ENCODE peak calls at places on chromosomes 6 and 20, in eight cellular contexts. One of them, this sample, is unnamed.

GRCh38 chr6:110448846-110449544 is 27.4 kb downstream of the SLC22A16 start:
- DNase-seq in esophagus muscularis mucosa: no peak
- DNase-seq in mammary epithelial cell: no peak
- DNase-seq in AG04450: no peak
- DNase-seq in CD8-positive, alpha-beta T cell: no peak
- DNase-seq in brain microvascular endothelial cell: no peak
- DNase-seq in cardiac fibroblast: no peak
- DNase-seq in upper lobe of right lung: no peak
- DNase-seq in this sample: no peak

GRCh38 chr6:2518029-2518428 is 232.7 kb downstream of the MYLK4 start:
- DNase-seq in esophagus muscularis mucosa: no peak
- DNase-seq in mammary epithelial cell: no peak
- DNase-seq in AG04450: no peak
- DNase-seq in CD8-positive, alpha-beta T cell: no peak
- DNase-seq in brain microvascular endothelial cell: no peak
- DNase-seq in cardiac fibroblast: no peak
- DNase-seq in upper lobe of right lung: no peak
- DNase-seq in this sample: no peak

GRCh38 chr6:147177286-147177685 is 26.9 kb upstream of the STXBP5 start:
- DNase-seq in esophagus muscularis mucosa: no peak
- DNase-seq in mammary epithelial cell: no peak
- DNase-seq in AG04450: no peak
- DNase-seq in CD8-positive, alpha-beta T cell: no peak
- DNase-seq in brain microvascular endothelial cell: no peak
- DNase-seq in cardiac fibroblast: no peak
- DNase-seq in upper lobe of right lung: no peak
- DNase-seq in this sample: no peak

GRCh38 chr6:54107470-54107869 is 3.8 kb upstream of the MLIP start:
- DNase-seq in esophagus muscularis mucosa: no peak
- DNase-seq in mammary epithelial cell: no peak
- DNase-seq in AG04450: no peak
- DNase-seq in CD8-positive, alpha-beta T cell: no peak
- DNase-seq in brain microvascular endothelial cell: no peak
- DNase-seq in cardiac fibroblast: no peak
- DNase-seq in upper lobe of right lung: no peak
- DNase-seq in this sample: no peak

GRCh38 chr6:11253594-11253993 is 21.1 kb upstream of the NEDD9 start:
- DNase-seq in esophagus muscularis mucosa: no peak
- DNase-seq in mammary epithelial cell: no peak
- DNase-seq in AG04450: no peak
- DNase-seq in CD8-positive, alpha-beta T cell: no peak
- DNase-seq in brain microvascular endothelial cell: peak
- DNase-seq in cardiac fibroblast: no peak
- DNase-seq in upper lobe of right lung: no peak
- DNase-seq in this sample: no peak

GRCh38 chr6:132712366-132712765 is 1.5 kb downstream of the VNN1 start:
- DNase-seq in esophagus muscularis mucosa: no peak
- DNase-seq in mammary epithelial cell: peak
- DNase-seq in AG04450: no peak
- DNase-seq in CD8-positive, alpha-beta T cell: no peak
- DNase-seq in brain microvascular endothelial cell: peak
- DNase-seq in cardiac fibroblast: peak
- DNase-seq in upper lobe of right lung: no peak
- DNase-seq in this sample: no peak

GRCh38 chr6:96505363-96505762 is 16.2 kb upstream of the UFL1 start:
- DNase-seq in esophagus muscularis mucosa: no peak
- DNase-seq in mammary epithelial cell: no peak
- DNase-seq in AG04450: no peak
- DNase-seq in CD8-positive, alpha-beta T cell: no peak
- DNase-seq in brain microvascular endothelial cell: no peak
- DNase-seq in cardiac fibroblast: no peak
- DNase-seq in upper lobe of right lung: no peak
- DNase-seq in this sample: no peak

GRCh38 chr6:166927942-166928643 is 28.3 kb downstream of the RNASET2 start:
- DNase-seq in esophagus muscularis mucosa: no peak
- DNase-seq in mammary epithelial cell: no peak
- DNase-seq in AG04450: no peak
- DNase-seq in CD8-positive, alpha-beta T cell: no peak
- DNase-seq in brain microvascular endothelial cell: no peak
- DNase-seq in cardiac fibroblast: no peak
- DNase-seq in upper lobe of right lung: no peak
- DNase-seq in this sample: peak

GRCh38 chr20:5654557-5654956 is 95.6 kb upstream of the SHLD1 start:
- DNase-seq in esophagus muscularis mucosa: no peak
- DNase-seq in mammary epithelial cell: peak
- DNase-seq in AG04450: peak
- DNase-seq in CD8-positive, alpha-beta T cell: no peak
- DNase-seq in brain microvascular endothelial cell: peak
- DNase-seq in cardiac fibroblast: peak
- DNase-seq in upper lobe of right lung: no peak
- DNase-seq in this sample: no peak

GRCh38 chr6:147211831-147212230 is 7.6 kb downstream of the STXBP5 start:
- DNase-seq in esophagus muscularis mucosa: no peak
- DNase-seq in mammary epithelial cell: no peak
- DNase-seq in AG04450: no peak
- DNase-seq in CD8-positive, alpha-beta T cell: no peak
- DNase-seq in brain microvascular endothelial cell: no peak
- DNase-seq in cardiac fibroblast: no peak
- DNase-seq in upper lobe of right lung: no peak
- DNase-seq in this sample: no peak

GRCh38 chr6:169851641-169852503 is 100.5 kb downstream of the ERMARD start:
- DNase-seq in esophagus muscularis mucosa: peak
- DNase-seq in mammary epithelial cell: peak
- DNase-seq in AG04450: no peak
- DNase-seq in CD8-positive, alpha-beta T cell: peak
- DNase-seq in brain microvascular endothelial cell: peak
- DNase-seq in cardiac fibroblast: peak
- DNase-seq in upper lobe of right lung: peak
- DNase-seq in this sample: peak

GRCh38 chr6:170011233-170012142 is 260.1 kb downstream of the ERMARD start:
- DNase-seq in esophagus muscularis mucosa: no peak
- DNase-seq in mammary epithelial cell: no peak
- DNase-seq in AG04450: no peak
- DNase-seq in CD8-positive, alpha-beta T cell: no peak
- DNase-seq in brain microvascular endothelial cell: no peak
- DNase-seq in cardiac fibroblast: no peak
- DNase-seq in upper lobe of right lung: peak
- DNase-seq in this sample: no peak

GRCh38 chr6:14406616-14407343 is 289.2 kb downstream of the CD83 start:
- DNase-seq in esophagus muscularis mucosa: no peak
- DNase-seq in mammary epithelial cell: no peak
- DNase-seq in AG04450: no peak
- DNase-seq in CD8-positive, alpha-beta T cell: no peak
- DNase-seq in brain microvascular endothelial cell: no peak
- DNase-seq in cardiac fibroblast: no peak
- DNase-seq in upper lobe of right lung: no peak
- DNase-seq in this sample: no peak

GRCh38 chr6:168417660-168418059 is 23.3 kb upstream of the SMOC2 start:
- DNase-seq in esophagus muscularis mucosa: no peak
- DNase-seq in mammary epithelial cell: no peak
- DNase-seq in AG04450: no peak
- DNase-seq in CD8-positive, alpha-beta T cell: no peak
- DNase-seq in brain microvascular endothelial cell: no peak
- DNase-seq in cardiac fibroblast: no peak
- DNase-seq in upper lobe of right lung: no peak
- DNase-seq in this sample: peak

GRCh38 chr20:32301719-32302506 is 24.5 kb downstream of the KIF3B start:
- DNase-seq in esophagus muscularis mucosa: no peak
- DNase-seq in mammary epithelial cell: no peak
- DNase-seq in AG04450: no peak
- DNase-seq in CD8-positive, alpha-beta T cell: no peak
- DNase-seq in brain microvascular endothelial cell: no peak
- DNase-seq in cardiac fibroblast: no peak
- DNase-seq in upper lobe of right lung: no peak
- DNase-seq in this sample: no peak

GRCh38 chr6:37514377-37514776 is 14.7 kb upstream of the CCDC167 start:
- DNase-seq in esophagus muscularis mucosa: no peak
- DNase-seq in mammary epithelial cell: peak
- DNase-seq in AG04450: no peak
- DNase-seq in CD8-positive, alpha-beta T cell: peak
- DNase-seq in brain microvascular endothelial cell: peak
- DNase-seq in cardiac fibroblast: no peak
- DNase-seq in upper lobe of right lung: no peak
- DNase-seq in this sample: no peak

GRCh38 chr6:110356778-110357177 is 1.4 kb downstream of the METTL24 start:
- DNase-seq in esophagus muscularis mucosa: no peak
- DNase-seq in mammary epithelial cell: no peak
- DNase-seq in AG04450: no peak
- DNase-seq in CD8-positive, alpha-beta T cell: no peak
- DNase-seq in brain microvascular endothelial cell: no peak
- DNase-seq in cardiac fibroblast: no peak
- DNase-seq in upper lobe of right lung: no peak
- DNase-seq in this sample: no peak

GRCh38 chr6:128635219-128635618 is 114.8 kb upstream of the PTPRK start:
- DNase-seq in esophagus muscularis mucosa: no peak
- DNase-seq in mammary epithelial cell: no peak
- DNase-seq in AG04450: no peak
- DNase-seq in CD8-positive, alpha-beta T cell: no peak
- DNase-seq in brain microvascular endothelial cell: no peak
- DNase-seq in cardiac fibroblast: no peak
- DNase-seq in upper lobe of right lung: no peak
- DNase-seq in this sample: no peak

GRCh38 chr20:5001174-5002076 is at the start of gene SLC23A2:
- DNase-seq in esophagus muscularis mucosa: no peak
- DNase-seq in mammary epithelial cell: no peak
- DNase-seq in AG04450: no peak
- DNase-seq in CD8-positive, alpha-beta T cell: peak
- DNase-seq in brain microvascular endothelial cell: no peak
- DNase-seq in cardiac fibroblast: peak
- DNase-seq in upper lobe of right lung: peak
- DNase-seq in this sample: no peak

GRCh38 chr6:32622545-32623401 is 14.4 kb upstream of the HLA-DQA1 start:
- DNase-seq in esophagus muscularis mucosa: no peak
- DNase-seq in mammary epithelial cell: peak
- DNase-seq in AG04450: no peak
- DNase-seq in CD8-positive, alpha-beta T cell: peak
- DNase-seq in brain microvascular endothelial cell: no peak
- DNase-seq in cardiac fibroblast: no peak
- DNase-seq in upper lobe of right lung: no peak
- DNase-seq in this sample: no peak
- TF ChIP-seq CTCF in esophagus muscularis mucosa: peak
- TF ChIP-seq CTCF in mammary epithelial cell: peak
- TF ChIP-seq CTCF in AG04450: no peak
- TF ChIP-seq CTCF in CD8-positive, alpha-beta T cell: peak
- TF ChIP-seq CTCF in brain microvascular endothelial cell: peak
- TF ChIP-seq CTCF in cardiac fibroblast: no peak
- TF ChIP-seq CTCF in upper lobe of right lung: peak
- TF ChIP-seq CTCF in this sample: peak

GRCh38 chr20:22722840-22723239 is 138.5 kb upstream of the FOXA2 start:
- DNase-seq in esophagus muscularis mucosa: no peak
- DNase-seq in mammary epithelial cell: no peak
- DNase-seq in AG04450: no peak
- DNase-seq in CD8-positive, alpha-beta T cell: no peak
- DNase-seq in brain microvascular endothelial cell: no peak
- DNase-seq in cardiac fibroblast: no peak
- DNase-seq in upper lobe of right lung: no peak
- DNase-seq in this sample: no peak

GRCh38 chr20:22728146-22728745 is 143.9 kb upstream of the FOXA2 start:
- DNase-seq in esophagus muscularis mucosa: no peak
- DNase-seq in mammary epithelial cell: peak
- DNase-seq in AG04450: no peak
- DNase-seq in CD8-positive, alpha-beta T cell: no peak
- DNase-seq in brain microvascular endothelial cell: no peak
- DNase-seq in cardiac fibroblast: no peak
- DNase-seq in upper lobe of right lung: no peak
- DNase-seq in this sample: no peak

GRCh38 chr20:22720206-22720605 is 135.8 kb upstream of the FOXA2 start:
- DNase-seq in esophagus muscularis mucosa: no peak
- DNase-seq in mammary epithelial cell: no peak
- DNase-seq in AG04450: no peak
- DNase-seq in CD8-positive, alpha-beta T cell: no peak
- DNase-seq in brain microvascular endothelial cell: no peak
- DNase-seq in cardiac fibroblast: no peak
- DNase-seq in upper lobe of right lung: no peak
- DNase-seq in this sample: no peak

GRCh38 chr20:22719250-22719649 is 134.9 kb upstream of the FOXA2 start:
- DNase-seq in esophagus muscularis mucosa: no peak
- DNase-seq in mammary epithelial cell: no peak
- DNase-seq in AG04450: no peak
- DNase-seq in CD8-positive, alpha-beta T cell: no peak
- DNase-seq in brain microvascular endothelial cell: no peak
- DNase-seq in cardiac fibroblast: no peak
- DNase-seq in upper lobe of right lung: no peak
- DNase-seq in this sample: no peak

DNA sequence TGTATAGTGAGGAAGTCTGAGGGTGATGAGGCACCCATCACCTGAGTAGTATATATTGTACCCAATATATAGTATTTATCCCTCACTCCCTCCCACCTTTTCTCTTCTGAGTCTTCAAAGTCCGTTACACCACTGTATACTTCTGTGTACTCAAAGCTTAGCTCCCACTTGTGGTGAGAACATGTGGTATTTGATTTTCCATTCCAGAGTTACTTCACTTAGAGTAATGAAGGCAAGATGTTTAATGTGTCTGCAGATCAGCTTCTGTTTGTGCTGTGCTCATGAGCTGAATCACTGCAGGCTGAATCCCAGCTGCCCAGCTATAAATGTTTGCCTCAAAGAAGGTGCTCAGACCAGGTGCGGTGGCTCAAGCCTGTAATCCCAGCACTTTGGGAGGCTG is 139.3 kb upstream of the FOXA2 start:
- DNase-seq in esophagus muscularis mucosa: no peak
- DNase-seq in mammary epithelial cell: no peak
- DNase-seq in AG04450: no peak
- DNase-seq in CD8-positive, alpha-beta T cell: no peak
- DNase-seq in brain microvascular endothelial cell: no peak
- DNase-seq in cardiac fibroblast: peak
- DNase-seq in upper lobe of right lung: no peak
- DNase-seq in this sample: no peak
- TF ChIP-seq CTCF in esophagus muscularis mucosa: no peak
- TF ChIP-seq CTCF in mammary epithelial cell: peak
- TF ChIP-seq CTCF in AG04450: no peak
- TF ChIP-seq CTCF in CD8-positive, alpha-beta T cell: no peak
- TF ChIP-seq CTCF in brain microvascular endothelial cell: no peak
- TF ChIP-seq CTCF in cardiac fibroblast: no peak
- TF ChIP-seq CTCF in upper lobe of right lung: no peak
- TF ChIP-seq CTCF in this sample: no peak

GRCh38 chr6:15504040-15504491 is 158.8 kb downstream of the DTNBP1 start:
- DNase-seq in esophagus muscularis mucosa: no peak
- DNase-seq in mammary epithelial cell: no peak
- DNase-seq in AG04450: no peak
- DNase-seq in CD8-positive, alpha-beta T cell: no peak
- DNase-seq in brain microvascular endothelial cell: peak
- DNase-seq in cardiac fibroblast: peak
- DNase-seq in upper lobe of right lung: peak
- DNase-seq in this sample: peak
- TF ChIP-seq CTCF in esophagus muscularis mucosa: peak
- TF ChIP-seq CTCF in mammary epithelial cell: no peak
- TF ChIP-seq CTCF in AG04450: no peak
- TF ChIP-seq CTCF in CD8-positive, alpha-beta T cell: no peak
- TF ChIP-seq CTCF in brain microvascular endothelial cell: peak
- TF ChIP-seq CTCF in cardiac fibroblast: peak
- TF ChIP-seq CTCF in upper lobe of right lung: no peak
- TF ChIP-seq CTCF in this sample: no peak

DNA sequence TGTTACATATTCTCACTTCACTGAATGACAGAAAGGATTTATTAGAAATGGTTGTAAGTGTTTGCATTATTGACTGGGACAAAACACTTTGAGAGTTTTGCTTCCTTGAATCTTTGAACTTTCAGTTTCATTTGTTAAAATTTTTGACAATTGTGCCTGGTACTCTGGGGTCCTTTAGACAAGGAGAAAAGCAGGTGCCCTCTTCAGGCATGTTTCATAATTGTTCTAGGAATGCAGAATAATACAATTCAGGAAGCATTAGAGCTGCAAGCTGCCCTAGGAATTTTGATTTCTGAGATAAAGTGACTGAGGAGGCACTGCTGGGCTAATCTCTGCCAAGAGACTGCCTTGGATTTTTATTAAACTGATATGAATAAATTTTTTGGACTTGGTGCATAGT is 49.7 kb downstream of the TOP1 start:
- DNase-seq in esophagus muscularis mucosa: no peak
- DNase-seq in mammary epithelial cell: peak
- DNase-seq in AG04450: no peak
- DNase-seq in CD8-positive, alpha-beta T cell: no peak
- DNase-seq in brain microvascular endothelial cell: peak
- DNase-seq in cardiac fibroblast: peak
- DNase-seq in upper lobe of right lung: no peak
- DNase-seq in this sample: no peak
- TF ChIP-seq CTCF in esophagus muscularis mucosa: peak
- TF ChIP-seq CTCF in mammary epithelial cell: peak
- TF ChIP-seq CTCF in AG04450: peak
- TF ChIP-seq CTCF in CD8-positive, alpha-beta T cell: no peak
- TF ChIP-seq CTCF in brain microvascular endothelial cell: peak
- TF ChIP-seq CTCF in cardiac fibroblast: peak
- TF ChIP-seq CTCF in upper lobe of right lung: peak
- TF ChIP-seq CTCF in this sample: peak